ENCODE peak calls at places on chromosomes 16 and 17, in nine cellular contexts. P, H, G, T, A, M, C, D and Z are unnamed samples.

GRCh38 chr16:49532873-49533272 is 159.3 kb downstream of the C16orf78 start:
- DNase-seq in P (no peak), M (no peak), G (no peak), D (no peak), A (no peak), T (no peak), C (no peak), H (no peak), Z (no peak)

GRCh38 chr17:45648642-45649041 is 135.5 kb upstream of the CRHR1 start:
- DNase-seq in G (no peak), D (no peak), M (no peak), A (no peak), H (no peak), C (no peak), P (no peak), T (no peak), Z (peak)

GRCh38 chr17:80446645-80447405 is 29.6 kb downstream of the NPTX1 start:
- DNase-seq in M (no peak), C (no peak), G (no peak), H (no peak), P (peak), A (no peak), D (no peak), T (no peak), Z (peak)

GRCh38 chr16:9081843-9082242 is 9.6 kb upstream of the HAPSTR1 start:
- DNase-seq in D (no peak), M (no peak), T (no peak), H (no peak), A (no peak), C (no peak), G (no peak), P (no peak), Z (no peak)

GRCh38 chr16:4052096-4052495 is 64.1 kb downstream of the ADCY9 start:
- DNase-seq in M (no peak), H (no peak), A (no peak), T (no peak), P (no peak), C (no peak), D (no peak), G (no peak), Z (no peak)

GRCh38 chr16:8878523-8878911 is 3.6 kb upstream of the LITAFD start:
- DNase-seq in H (peak), D (no peak), G (no peak), A (no peak), P (peak), C (no peak), T (no peak), M (no peak), Z (peak)

GRCh38 chr16:66830422-66831404 is at the start of gene NAE1:
- DNase-seq in G (peak), P (peak), M (peak), D (peak), T (peak), H (peak), C (peak), A (peak), Z (peak)

GRCh38 chr16:51544850-51545467 is 393.9 kb upstream of the SALL1 start:
- DNase-seq in D (no peak), M (no peak), H (no peak), A (no peak), G (no peak), P (no peak), T (no peak), C (no peak), Z (no peak)

GRCh38 chr16:24552705-24553104 is 13.3 kb downstream of the RBBP6 start:
- DNase-seq in A (no peak), D (no peak), M (no peak), G (no peak), H (no peak), P (no peak), T (no peak), C (no peak), Z (no peak)

GRCh38 chr17:64786337-64786736 is 124.2 kb upstream of the SMURF2 start:
- DNase-seq in A (no peak), D (no peak), G (no peak), T (peak), M (no peak), P (no peak), C (peak), H (no peak), Z (peak)

GRCh38 chr17:39404542-39405378 is 3.3 kb upstream of the FBXL20 start:
- DNase-seq in G (no peak), T (no peak), H (peak), C (no peak), D (peak), A (no peak), M (no peak), P (peak), Z (peak)

GRCh38 chr16:54945063-54945462 is 14.4 kb downstream of the IRX5 start:
- DNase-seq in H (no peak), D (no peak), P (no peak), T (no peak), M (no peak), A (no peak), C (no peak), G (no peak), Z (no peak)

GRCh38 chr16:81445143-81445922 is 725 bp downstream of the CMIP start:
- DNase-seq in P (no peak), A (no peak), M (no peak), D (peak), C (no peak), G (peak), T (peak), H (no peak), Z (peak)

GRCh38 chr17:73197141-73197540 is 4.3 kb downstream of the COG1 start:
- DNase-seq in C (no peak), M (no peak), D (no peak), T (no peak), G (no peak), H (no peak), A (no peak), P (no peak), Z (no peak)

GRCh38 chr16:66924527-66925321 is 611 bp downstream of the RRAD start:
- DNase-seq in P (no peak), C (peak), D (no peak), G (peak), A (peak), T (peak), H (no peak), M (no peak), Z (no peak)

GRCh38 chr17:52666264-52666663 is 507.8 kb upstream of the CA10 start:
- DNase-seq in C (no peak), P (no peak), M (no peak), A (no peak), T (no peak), D (no peak), H (no peak), G (no peak), Z (no peak)

GRCh38 chr16:11949527-11949926 is 7.7 kb upstream of the NPIPB2 start:
- DNase-seq in P (peak), C (no peak), D (no peak), G (peak), M (peak), H (peak), A (no peak), T (peak), Z (peak)

GRCh38 chr16:30958164-30959083 is 870 bp downstream of the SETD1A start:
- DNase-seq in G (peak), D (no peak), P (peak), M (peak), A (peak), T (no peak), C (peak), H (peak), Z (peak)

GRCh38 chr16:86942469-86943175 is 364.3 kb downstream of the FOXL1 start:
- DNase-seq in H (no peak), M (no peak), C (no peak), A (no peak), P (peak), T (no peak), G (no peak), D (no peak), Z (peak)

GRCh38 chr16:80527297-80527696 is 13.5 kb upstream of the DYNLRB2 start:
- DNase-seq in A (no peak), T (peak), M (no peak), G (peak), H (peak), P (peak), D (no peak), C (peak), Z (peak)

GRCh38 chr17:34484193-34484733 is 95.1 kb upstream of the TMEM132E start:
- DNase-seq in T (no peak), D (no peak), C (no peak), H (no peak), M (no peak), P (no peak), A (no peak), G (no peak), Z (no peak)
- TF ChIP-seq CTCF in T (no peak), D (no peak), C (no peak), H (no peak), M (no peak), P (no peak), A (no peak), G (no peak), Z (no peak)

GRCh38 chr17:54900457-54901229 is at the start of gene TOM1L1:
- DNase-seq in M (peak), T (peak), G (peak), C (peak), D (peak), H (peak), P (peak), A (peak), Z (peak)

GRCh38 chr17:54902611-54903010 is 2.0 kb downstream of the TOM1L1 start:
- DNase-seq in H (no peak), A (no peak), M (no peak), C (no peak), T (no peak), D (no peak), G (no peak), P (no peak), Z (no peak)

GRCh38 chr17:54902017-54902416 is 1.4 kb downstream of the TOM1L1 start:
- DNase-seq in D (no peak), T (no peak), C (no peak), H (no peak), P (no peak), G (no peak), A (no peak), M (no peak), Z (no peak)

GRCh38 chr17:54899721-54900456 is 763 bp upstream of the TOM1L1 start:
- DNase-seq in G (peak), P (no peak), C (peak), T (peak), A (no peak), H (no peak), M (no peak), D (no peak), Z (no peak)

DNA sequence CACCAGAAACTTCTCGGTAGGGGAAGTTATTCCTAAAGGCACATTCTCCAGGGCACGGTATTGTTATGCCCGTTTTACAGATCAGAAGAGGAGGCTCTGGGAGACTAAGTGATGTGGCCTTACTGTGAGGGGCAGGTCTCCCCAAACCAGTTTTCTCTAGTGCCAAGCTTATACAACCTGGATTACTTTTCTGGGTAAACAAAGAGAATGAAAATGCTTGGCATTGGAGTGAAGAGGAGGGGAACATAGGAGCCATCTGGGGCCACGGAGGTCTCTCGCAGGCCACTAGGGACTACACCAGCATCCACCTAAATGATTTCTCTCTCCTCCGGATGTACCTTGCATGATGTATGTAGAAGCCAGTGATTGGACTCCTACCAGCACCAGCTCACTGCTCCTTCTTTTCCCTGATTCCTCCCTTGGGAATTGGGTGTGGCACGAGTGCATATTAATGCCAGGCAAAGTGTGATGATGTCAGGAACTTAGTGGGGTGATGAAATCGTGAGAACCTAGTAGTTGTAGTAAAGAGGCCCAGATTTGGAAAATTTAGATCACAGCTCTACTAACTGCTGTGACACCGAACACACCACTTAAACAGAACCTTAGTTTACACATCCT is 687 bp downstream of the TOM1L1 start:
- DNase-seq in D (no peak), G (no peak), H (peak), P (peak), A (no peak), T (peak), C (peak), M (peak), Z (peak)
- H3K4me3 ChIP-seq in D (peak), G (peak), H (peak), P (peak), A (peak), T (peak), C (peak), M (peak), Z (peak)

GRCh38 chr16:89121691-89122321 is 28.2 kb downstream of the ACSF3 start:
- DNase-seq in G (no peak), C (no peak), A (peak), T (no peak), D (no peak), H (no peak), M (no peak), P (no peak), Z (no peak)

GRCh38 chr16:89123001-89123830 is 29.6 kb downstream of the ACSF3 start:
- DNase-seq in H (no peak), A (peak), C (no peak), M (no peak), D (no peak), T (no peak), P (peak), G (no peak), Z (peak)

GRCh38 chr16:89120921-89121351 is 27.3 kb downstream of the ACSF3 start:
- DNase-seq in C (no peak), G (no peak), A (no peak), D (no peak), P (no peak), M (no peak), T (no peak), H (no peak), Z (no peak)

GRCh38 chr16:89122322-89122831 is 28.7 kb downstream of the ACSF3 start:
- DNase-seq in D (no peak), A (peak), T (peak), P (no peak), H (no peak), M (peak), C (peak), G (no peak), Z (peak)

DNA sequence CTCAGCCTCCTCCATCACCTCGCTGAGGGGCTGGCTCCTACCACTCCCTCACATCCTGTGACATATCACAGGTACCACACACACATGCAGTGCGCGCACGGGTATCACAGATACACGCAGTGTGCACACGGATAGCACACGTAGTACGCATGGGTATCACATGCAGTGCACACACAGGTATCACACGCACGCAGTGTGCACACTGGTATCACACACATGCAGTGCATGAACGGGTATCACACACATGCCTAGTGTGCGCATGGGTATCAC is 30.1 kb downstream of the ACSF3 start:
- DNase-seq in G (no peak), A (peak), D (no peak), P (no peak), C (no peak), M (no peak), H (no peak), T (no peak), Z (no peak)
- TF ChIP-seq CTCF in G (no peak), A (no peak), D (no peak), P (no peak), C (no peak), M (no peak), H (no peak), T (no peak), Z (no peak)

GRCh38 chr17:75323043-75323591 is 33.9 kb upstream of the SLC25A19 start:
- DNase-seq in P (peak), M (peak), G (peak), C (peak), A (peak), D (peak), T (peak), H (peak), Z (peak)
- H3K4me3 ChIP-seq in P (no peak), M (no peak), G (no peak), C (no peak), A (no peak), D (no peak), T (no peak), H (no peak), Z (no peak)